ENCODE peak calls at places on chromosome 1, in five cellular contexts. One of them, this sample, is unnamed.

GRCh38 chr1:157504646-157505045 is 47.7 kb downstream of the FCRL5 start:
- DNase-seq in activated CD8-positive, alpha-beta memory T cell treated with anti-CD3 and anti-CD28 coated beads for 24 hours: no peak
- DNase-seq in T1000: no peak
- DNase-seq in WTC11: no peak
- DNase-seq in mucosa of gallbladder: no peak
- DNase-seq in this sample: no peak

GRCh38 chr1:169860187-169860586 is 33.5 kb downstream of the SCYL3 start:
- DNase-seq in activated CD8-positive, alpha-beta memory T cell treated with anti-CD3 and anti-CD28 coated beads for 24 hours: no peak
- DNase-seq in mucosa of gallbladder: no peak
- DNase-seq in T1000: no peak
- DNase-seq in WTC11: no peak
- DNase-seq in this sample: no peak

GRCh38 chr1:59015708-59016107 is 231.9 kb upstream of the JUN start:
- DNase-seq in activated CD8-positive, alpha-beta memory T cell treated with anti-CD3 and anti-CD28 coated beads for 24 hours: no peak
- DNase-seq in mucosa of gallbladder: no peak
- DNase-seq in WTC11: no peak
- DNase-seq in T1000: peak
- DNase-seq in this sample: no peak

GRCh38 chr1:167671727-167672511 is 41.9 kb downstream of the RCSD1 start:
- DNase-seq in T1000: no peak
- DNase-seq in activated CD8-positive, alpha-beta memory T cell treated with anti-CD3 and anti-CD28 coated beads for 24 hours: no peak
- DNase-seq in mucosa of gallbladder: no peak
- DNase-seq in WTC11: no peak
- DNase-seq in this sample: no peak

GRCh38 chr1:31413405-31414005 is 492 bp downstream of the SERINC2 start:
- DNase-seq in WTC11: peak
- DNase-seq in activated CD8-positive, alpha-beta memory T cell treated with anti-CD3 and anti-CD28 coated beads for 24 hours: peak
- DNase-seq in mucosa of gallbladder: peak
- DNase-seq in T1000: peak
- DNase-seq in this sample: peak

GRCh38 chr1:202160377-202160940 is at the start of gene PTPN7:
- DNase-seq in mucosa of gallbladder: no peak
- DNase-seq in T1000: no peak
- DNase-seq in activated CD8-positive, alpha-beta memory T cell treated with anti-CD3 and anti-CD28 coated beads for 24 hours: peak
- DNase-seq in WTC11: no peak
- DNase-seq in this sample: no peak

GRCh38 chr1:184701821-184702220 is 52.8 kb downstream of the EDEM3 start:
- DNase-seq in activated CD8-positive, alpha-beta memory T cell treated with anti-CD3 and anti-CD28 coated beads for 24 hours: no peak
- DNase-seq in WTC11: no peak
- DNase-seq in mucosa of gallbladder: no peak
- DNase-seq in T1000: no peak
- DNase-seq in this sample: no peak

GRCh38 chr1:22184892-22185612 is 42.2 kb upstream of the WNT4 start:
- DNase-seq in activated CD8-positive, alpha-beta memory T cell treated with anti-CD3 and anti-CD28 coated beads for 24 hours: no peak
- DNase-seq in WTC11: peak
- DNase-seq in T1000: no peak
- DNase-seq in mucosa of gallbladder: no peak
- DNase-seq in this sample: peak

GRCh38 chr1:173255214-173255813 is 48.2 kb upstream of the TNFSF4 start:
- DNase-seq in T1000: no peak
- DNase-seq in WTC11: peak
- DNase-seq in activated CD8-positive, alpha-beta memory T cell treated with anti-CD3 and anti-CD28 coated beads for 24 hours: no peak
- DNase-seq in mucosa of gallbladder: no peak
- DNase-seq in this sample: no peak

GRCh38 chr1:224458296-224458695 is 23.7 kb upstream of the WDR26 start:
- DNase-seq in T1000: no peak
- DNase-seq in WTC11: no peak
- DNase-seq in activated CD8-positive, alpha-beta memory T cell treated with anti-CD3 and anti-CD28 coated beads for 24 hours: no peak
- DNase-seq in mucosa of gallbladder: no peak
- DNase-seq in this sample: no peak

GRCh38 chr1:49048188-49048587 is 271.5 kb upstream of the BEND5 start:
- DNase-seq in T1000: no peak
- DNase-seq in mucosa of gallbladder: no peak
- DNase-seq in WTC11: no peak
- DNase-seq in activated CD8-positive, alpha-beta memory T cell treated with anti-CD3 and anti-CD28 coated beads for 24 hours: no peak
- DNase-seq in this sample: peak

GRCh38 chr1:158177705-158178450 is 2.8 kb upstream of the CD1D start:
- DNase-seq in activated CD8-positive, alpha-beta memory T cell treated with anti-CD3 and anti-CD28 coated beads for 24 hours: peak
- DNase-seq in mucosa of gallbladder: peak
- DNase-seq in WTC11: peak
- DNase-seq in T1000: no peak
- DNase-seq in this sample: peak